ENCODE peak calls at places on chromosomes 11 and 22, in four cellular contexts. W is cardiac muscle cell, E is GM13977, M is osteoblast. R is an unnamed sample.

GRCh38 chr11:20715464-20715863 is 46.1 kb downstream of the NELL1 start:
- DNase-seq in W (no peak), E (no peak), M (peak), R (no peak)

GRCh38 chr22:30056015-30056414 is 24.2 kb upstream of the HORMAD2 start:
- DNase-seq in W (no peak), E (no peak), M (peak), R (no peak)

GRCh38 chr22:26170112-26170492 is 840 bp downstream of the SEZ6L start:
- DNase-seq in W (no peak), E (no peak), M (no peak), R (no peak)

GRCh38 chr11:92306966-92307504 is 82.4 kb downstream of the FAT3 start:
- DNase-seq in W (no peak), E (no peak), M (no peak), R (no peak)

GRCh38 chr22:42891008-42891407 is 33.9 kb upstream of the ARFGAP3 start:
- DNase-seq in W (no peak), E (no peak), M (peak), R (no peak)

GRCh38 chr11:107224836-107225235 is 206.6 kb upstream of the GUCY1A2 start:
- DNase-seq in W (no peak), E (no peak), M (no peak), R (no peak)

GRCh38 chr22:23204125-23204488 is 23.8 kb downstream of the BCR start:
- DNase-seq in W (no peak), E (no peak), M (no peak), R (no peak)

GRCh38 chr11:20373102-20373501 is 9.6 kb downstream of the HTATIP2 start:
- DNase-seq in W (no peak), E (no peak), M (no peak), R (no peak)

GRCh38 chr11:83278351-83278750 is 7.8 kb downstream of the CCDC90B start:
- DNase-seq in W (no peak), E (no peak), M (peak), R (no peak)

GRCh38 chr11:26551186-26551801 is 20.8 kb downstream of the MUC15 start:
- DNase-seq in W (no peak), E (no peak), M (no peak), R (no peak)

GRCh38 chr11:123137496-123138270 is 57.4 kb downstream of the CLMP start:
- DNase-seq in W (peak), E (peak), M (peak), R (no peak)
- TF ChIP-seq CTCF in W (peak), E (no peak), M (peak), R (no peak)

GRCh38 chr11:38411149-38411548 is 1813.1 kb upstream of the RAG2 start:
- DNase-seq in W (no peak), E (no peak), M (no peak), R (no peak)
- TF ChIP-seq CTCF in W (no peak), E (no peak), M (no peak), R (no peak)

GRCh38 chr11:87281496-87281895 is 243.8 kb downstream of the TMEM135 start:
- DNase-seq in W (no peak), E (no peak), M (peak), R (no peak)
- TF ChIP-seq CTCF in W (peak), E (no peak), M (peak), R (no peak)

DNA sequence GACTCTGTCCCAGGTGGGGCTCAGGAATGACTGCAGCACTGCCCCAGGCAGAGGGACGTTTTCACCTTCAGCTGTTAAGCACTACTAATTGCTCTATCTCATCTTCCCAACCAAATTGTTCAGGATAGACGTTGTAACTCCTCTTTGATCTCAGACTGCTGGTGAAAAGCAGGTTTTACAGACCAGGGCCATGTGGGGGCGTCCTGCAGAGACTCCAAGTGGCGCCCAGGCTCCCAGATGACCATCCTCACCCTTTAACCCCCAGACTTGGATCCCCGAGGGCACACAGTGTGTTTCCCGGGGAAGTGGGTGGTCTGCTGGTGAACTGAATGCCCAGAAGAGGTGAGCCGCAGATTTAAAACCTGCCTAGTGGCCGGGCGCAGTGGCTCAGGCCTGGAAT is 23.9 kb downstream of the FADD start:
- DNase-seq in W (peak), E (no peak), M (no peak), R (no peak)
- TF ChIP-seq CTCF in W (no peak), E (no peak), M (peak), R (no peak)

GRCh38 chr11:122754553-122755322 is 83.6 kb upstream of the CRTAM start:
- DNase-seq in W (peak), E (peak), M (no peak), R (no peak)
- TF ChIP-seq CTCF in W (peak), E (peak), M (peak), R (no peak)

DNA sequence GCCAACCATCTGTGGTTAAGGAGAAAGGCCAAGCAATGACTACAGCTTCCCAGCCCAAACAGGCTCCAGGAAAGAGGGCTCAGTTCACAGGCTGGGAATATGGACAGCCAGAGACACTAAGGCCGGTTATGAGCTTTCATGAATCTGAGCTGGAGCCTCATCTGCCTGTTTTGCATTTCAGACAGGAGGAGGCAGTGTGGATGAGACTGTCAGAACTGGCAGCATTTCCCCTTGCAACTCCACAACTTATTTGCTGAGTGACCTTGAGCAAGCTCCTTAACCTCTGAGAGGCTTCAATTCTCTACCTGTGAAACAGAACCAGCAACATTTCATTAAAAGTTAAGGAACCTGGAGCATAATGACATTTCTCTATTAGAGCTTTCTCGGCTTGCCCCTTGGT is 264.0 kb downstream of the ETS1 start:
- DNase-seq in W (peak), E (peak), M (no peak), R (no peak)
- TF ChIP-seq CTCF in W (peak), E (peak), M (peak), R (no peak)

DNA sequence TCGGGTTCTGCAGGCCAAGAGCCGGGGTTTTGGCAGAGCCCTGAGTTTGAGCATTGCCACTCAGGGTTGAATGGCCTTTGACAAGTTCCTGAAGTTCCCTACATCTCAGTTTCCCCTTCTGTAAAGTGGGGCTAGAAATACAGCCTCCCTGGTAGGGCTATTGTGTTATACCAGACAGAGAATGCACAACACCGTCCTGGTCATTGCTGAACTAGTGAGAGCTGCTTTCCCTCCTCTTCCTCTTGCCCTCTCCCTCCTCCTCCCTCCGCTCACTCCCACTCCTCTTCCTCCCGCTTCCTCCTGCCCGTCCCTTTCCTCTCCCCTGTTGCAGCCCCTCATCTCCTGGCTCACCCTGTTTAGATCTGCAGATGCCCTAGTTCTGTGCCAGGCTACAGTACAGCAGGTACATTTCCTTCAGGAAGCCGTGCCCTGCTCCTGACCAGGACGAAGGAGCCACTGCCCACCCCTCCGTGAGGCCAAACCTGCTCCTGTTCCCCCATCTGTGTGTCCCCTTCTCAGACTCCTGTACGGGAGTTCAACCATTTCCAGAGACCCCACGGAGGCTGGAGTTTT is 91.5 kb upstream of the SHANK2 start:
- DNase-seq in W (no peak), E (no peak), M (peak), R (no peak)
- TF ChIP-seq CTCF in W (no peak), E (no peak), M (no peak), R (no peak)

GRCh38 chr11:72102946-72103753 is at the start of gene LAMTOR1:
- DNase-seq in W (peak), E (peak), M (peak), R (peak)

GRCh38 chr11:72102631-72102945 is 509 bp downstream of the LAMTOR1 start:
- DNase-seq in W (no peak), E (no peak), M (no peak), R (no peak)

GRCh38 chr11:72102162-72102561 is 935 bp downstream of the LAMTOR1 start:
- DNase-seq in W (no peak), E (no peak), M (no peak), R (no peak)

GRCh38 chr11:72105888-72106287 is at the start of gene TOMT:
- DNase-seq in W (no peak), E (no peak), M (no peak), R (no peak)

GRCh38 chr11:72103754-72104167 is 664 bp upstream of the LAMTOR1 start:
- DNase-seq in W (no peak), E (no peak), M (no peak), R (no peak)
- TF ChIP-seq CTCF in W (peak), E (no peak), M (no peak), R (no peak)